ENCODE peak calls at places on chromosome 11, in five cellular contexts. One of them, this sample, is unnamed.

GRCh38 chr11:81970886-81971285 is 762.8 kb downstream of the FAM181B start:
- DNase-seq in left ventricle myocardium inferior: no peak
- DNase-seq in fibroblast of lung: no peak
- DNase-seq in MM.1S: no peak
- DNase-seq in ovary: no peak
- DNase-seq in this sample: no peak

GRCh38 chr11:131924446-131925240 is 554.2 kb downstream of the NTM start:
- DNase-seq in left ventricle myocardium inferior: no peak
- DNase-seq in ovary: no peak
- DNase-seq in MM.1S: no peak
- DNase-seq in fibroblast of lung: peak
- DNase-seq in this sample: no peak

GRCh38 chr11:70861534-70861933 is 390.8 kb downstream of the SHANK2 start:
- DNase-seq in fibroblast of lung: no peak
- DNase-seq in left ventricle myocardium inferior: no peak
- DNase-seq in ovary: no peak
- DNase-seq in MM.1S: no peak
- DNase-seq in this sample: no peak

GRCh38 chr11:111797145-111797581 is 31.0 kb upstream of the PPP2R1B start:
- DNase-seq in ovary: no peak
- DNase-seq in left ventricle myocardium inferior: no peak
- DNase-seq in fibroblast of lung: peak
- DNase-seq in MM.1S: peak
- DNase-seq in this sample: no peak

GRCh38 chr11:122209619-122210377 is 93.8 kb upstream of the BLID start:
- DNase-seq in ovary: peak
- DNase-seq in MM.1S: no peak
- DNase-seq in fibroblast of lung: peak
- DNase-seq in left ventricle myocardium inferior: peak
- DNase-seq in this sample: peak

GRCh38 chr11:986270-986951 is 50.1 kb downstream of the MUC6 start:
- DNase-seq in left ventricle myocardium inferior: no peak
- DNase-seq in ovary: no peak
- DNase-seq in fibroblast of lung: no peak
- DNase-seq in MM.1S: no peak
- DNase-seq in this sample: no peak

GRCh38 chr11:88478136-88478785 is 140.7 kb upstream of the CTSC start:
- DNase-seq in ovary: no peak
- DNase-seq in left ventricle myocardium inferior: no peak
- DNase-seq in MM.1S: no peak
- DNase-seq in fibroblast of lung: no peak
- DNase-seq in this sample: no peak

GRCh38 chr11:76604081-76604601 is 66.4 kb downstream of the LRRC32 start:
- DNase-seq in fibroblast of lung: no peak
- DNase-seq in left ventricle myocardium inferior: no peak
- DNase-seq in ovary: no peak
- DNase-seq in MM.1S: no peak
- DNase-seq in this sample: peak

GRCh38 chr11:132062541-132062940 is 692.1 kb downstream of the NTM start:
- DNase-seq in ovary: no peak
- DNase-seq in left ventricle myocardium inferior: no peak
- DNase-seq in MM.1S: no peak
- DNase-seq in fibroblast of lung: peak
- DNase-seq in this sample: no peak

GRCh38 chr11:61826930-61827572 is 1.0 kb upstream of the FADS2 start:
- DNase-seq in MM.1S: no peak
- DNase-seq in left ventricle myocardium inferior: no peak
- DNase-seq in ovary: no peak
- DNase-seq in fibroblast of lung: no peak
- DNase-seq in this sample: no peak

GRCh38 chr11:58916637-58917036 is 22.7 kb upstream of the GLYATL1 start:
- DNase-seq in left ventricle myocardium inferior: no peak
- DNase-seq in MM.1S: no peak
- DNase-seq in fibroblast of lung: no peak
- DNase-seq in ovary: no peak
- DNase-seq in this sample: no peak

GRCh38 chr11:117179048-117179999 is 781 bp downstream of the SIDT2 start:
- DNase-seq in MM.1S: peak
- DNase-seq in ovary: peak
- DNase-seq in left ventricle myocardium inferior: peak
- DNase-seq in fibroblast of lung: peak
- DNase-seq in this sample: peak

GRCh38 chr11:74468058-74468457 is 709 bp upstream of the KCNE3 start:
- DNase-seq in fibroblast of lung: no peak
- DNase-seq in left ventricle myocardium inferior: no peak
- DNase-seq in MM.1S: no peak
- DNase-seq in ovary: no peak
- DNase-seq in this sample: no peak
- H3K4me3 ChIP-seq in fibroblast of lung: no peak
- H3K4me3 ChIP-seq in left ventricle myocardium inferior: peak
- H3K4me3 ChIP-seq in MM.1S: no peak
- H3K4me3 ChIP-seq in ovary: no peak
- H3K4me3 ChIP-seq in this sample: no peak

GRCh38 chr11:73404048-73404447 is 27.8 kb downstream of the RELT start:
- DNase-seq in fibroblast of lung: peak
- DNase-seq in ovary: peak
- DNase-seq in MM.1S: no peak
- DNase-seq in left ventricle myocardium inferior: peak
- DNase-seq in this sample: peak
- TF ChIP-seq CTCF in fibroblast of lung: peak
- TF ChIP-seq CTCF in ovary: peak
- TF ChIP-seq CTCF in MM.1S: no peak
- TF ChIP-seq CTCF in left ventricle myocardium inferior: peak
- TF ChIP-seq CTCF in this sample: peak

DNA sequence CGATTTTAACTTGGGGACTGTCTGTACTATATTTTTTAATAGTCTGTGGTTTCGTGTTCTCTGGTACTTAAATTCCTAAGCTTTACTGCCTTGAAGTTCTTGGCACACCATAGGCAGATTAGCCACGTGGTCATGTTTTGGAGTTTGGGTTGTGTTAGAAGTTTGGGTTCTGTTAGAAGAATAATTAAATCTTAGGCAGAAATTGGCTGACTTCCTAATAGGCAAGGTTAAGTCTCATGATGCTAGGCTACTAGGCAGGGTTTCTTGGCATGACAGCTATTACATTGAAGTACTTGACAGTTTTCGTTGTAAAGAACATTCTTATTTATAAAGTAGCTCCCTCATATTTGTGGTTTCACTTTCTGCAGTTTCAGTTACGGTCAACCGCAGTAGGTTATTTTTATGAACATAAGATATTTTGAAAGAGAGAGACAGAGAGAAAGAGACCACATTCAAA is 30.0 kb upstream of the MMP7 start:
- DNase-seq in MM.1S: peak
- DNase-seq in left ventricle myocardium inferior: no peak
- DNase-seq in ovary: no peak
- DNase-seq in fibroblast of lung: peak
- DNase-seq in this sample: no peak
- H3K4me3 ChIP-seq in MM.1S: no peak
- H3K4me3 ChIP-seq in left ventricle myocardium inferior: peak
- H3K4me3 ChIP-seq in ovary: peak
- H3K4me3 ChIP-seq in fibroblast of lung: peak
- H3K4me3 ChIP-seq in this sample: no peak

GRCh38 chr11:126968915-126969314 is 31.7 kb downstream of the KIRREL3 start:
- DNase-seq in ovary: no peak
- DNase-seq in left ventricle myocardium inferior: no peak
- DNase-seq in MM.1S: peak
- DNase-seq in fibroblast of lung: no peak
- DNase-seq in this sample: no peak
- TF ChIP-seq CTCF in ovary: no peak
- TF ChIP-seq CTCF in left ventricle myocardium inferior: no peak
- TF ChIP-seq CTCF in MM.1S: peak
- TF ChIP-seq CTCF in fibroblast of lung: no peak
- TF ChIP-seq CTCF in this sample: no peak

GRCh38 chr11:30608534-30608933 is 22.4 kb upstream of the MPPED2 start:
- DNase-seq in ovary: no peak
- DNase-seq in MM.1S: no peak
- DNase-seq in left ventricle myocardium inferior: no peak
- DNase-seq in fibroblast of lung: no peak
- DNase-seq in this sample: no peak
- H3K4me3 ChIP-seq in ovary: no peak
- H3K4me3 ChIP-seq in MM.1S: no peak
- H3K4me3 ChIP-seq in left ventricle myocardium inferior: no peak
- H3K4me3 ChIP-seq in fibroblast of lung: no peak
- H3K4me3 ChIP-seq in this sample: no peak

GRCh38 chr11:64864473-64865285 is 13.7 kb downstream of the EHD1 start:
- DNase-seq in fibroblast of lung: peak
- DNase-seq in ovary: peak
- DNase-seq in MM.1S: no peak
- DNase-seq in left ventricle myocardium inferior: peak
- DNase-seq in this sample: peak
- TF ChIP-seq CTCF in fibroblast of lung: no peak
- TF ChIP-seq CTCF in ovary: no peak
- TF ChIP-seq CTCF in MM.1S: no peak
- TF ChIP-seq CTCF in left ventricle myocardium inferior: no peak
- TF ChIP-seq CTCF in this sample: no peak

GRCh38 chr11:73344191-73344607 is 32.0 kb upstream of the RELT start:
- DNase-seq in left ventricle myocardium inferior: peak
- DNase-seq in ovary: no peak
- DNase-seq in fibroblast of lung: no peak
- DNase-seq in MM.1S: no peak
- DNase-seq in this sample: no peak

GRCh38 chr11:73342633-73343032 is 33.6 kb upstream of the RELT start:
- DNase-seq in ovary: no peak
- DNase-seq in fibroblast of lung: no peak
- DNase-seq in MM.1S: no peak
- DNase-seq in left ventricle myocardium inferior: no peak
- DNase-seq in this sample: no peak

GRCh38 chr11:73340164-73340563 is 32.1 kb downstream of the ARHGEF17 start:
- DNase-seq in fibroblast of lung: no peak
- DNase-seq in left ventricle myocardium inferior: no peak
- DNase-seq in ovary: no peak
- DNase-seq in MM.1S: no peak
- DNase-seq in this sample: no peak

GRCh38 chr11:73345481-73346147 is 30.6 kb upstream of the RELT start:
- DNase-seq in fibroblast of lung: no peak
- DNase-seq in ovary: no peak
- DNase-seq in MM.1S: no peak
- DNase-seq in left ventricle myocardium inferior: no peak
- DNase-seq in this sample: no peak

DNA sequence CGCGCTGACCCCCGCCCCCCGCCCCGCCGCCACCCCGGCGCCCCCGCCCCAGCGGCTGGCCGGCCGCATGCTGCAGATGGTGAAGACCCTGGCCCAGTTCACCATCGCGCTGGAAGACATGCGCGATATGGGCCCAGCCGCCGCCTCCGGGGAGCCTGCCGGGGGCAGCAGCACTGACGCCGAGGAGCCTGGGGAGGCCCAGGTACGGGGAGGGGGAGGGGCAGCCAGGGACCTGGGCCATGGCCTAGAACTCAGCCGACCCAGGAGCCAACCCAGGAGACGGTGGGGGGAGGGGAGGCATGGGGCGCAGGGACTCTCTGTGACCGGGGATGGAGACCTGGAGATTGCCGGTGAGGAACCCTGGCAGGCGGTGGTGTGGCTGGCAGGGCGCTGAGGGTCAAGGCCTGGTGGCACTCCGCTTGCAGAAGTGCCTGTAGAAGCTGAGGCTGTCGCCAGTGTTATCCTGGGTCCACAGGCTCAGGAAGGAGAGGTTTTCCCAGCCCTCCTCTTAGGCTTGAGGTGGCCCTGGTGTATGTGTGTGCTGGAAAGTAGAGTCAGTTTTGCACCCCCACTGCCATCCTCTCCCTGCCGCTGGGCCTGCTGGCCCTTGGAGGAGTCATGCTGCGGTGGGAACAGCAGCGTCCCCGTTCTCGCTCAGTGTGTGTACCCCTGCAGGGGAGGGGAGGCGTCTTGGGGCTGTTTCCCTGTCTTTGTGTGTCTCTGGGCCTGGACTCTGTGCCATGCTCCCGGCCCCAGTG is 32.9 kb upstream of the RELT start:
- DNase-seq in left ventricle myocardium inferior: no peak
- DNase-seq in fibroblast of lung: no peak
- DNase-seq in MM.1S: no peak
- DNase-seq in ovary: no peak
- DNase-seq in this sample: no peak
- H3K4me3 ChIP-seq in left ventricle myocardium inferior: peak
- H3K4me3 ChIP-seq in fibroblast of lung: peak
- H3K4me3 ChIP-seq in MM.1S: no peak
- H3K4me3 ChIP-seq in ovary: peak
- H3K4me3 ChIP-seq in this sample: no peak

GRCh38 chr11:32154275-32154674 is 63.4 kb downstream of the RCN1 start:
- DNase-seq in ovary: no peak
- DNase-seq in MM.1S: no peak
- DNase-seq in left ventricle myocardium inferior: no peak
- DNase-seq in fibroblast of lung: peak
- DNase-seq in this sample: no peak
- TF ChIP-seq CTCF in ovary: no peak
- TF ChIP-seq CTCF in MM.1S: peak
- TF ChIP-seq CTCF in left ventricle myocardium inferior: no peak
- TF ChIP-seq CTCF in fibroblast of lung: peak
- TF ChIP-seq CTCF in this sample: no peak